ENCODE peak calls at places on chromosomes 12 and 14, in six cellular contexts. U is activated T-cell treated with anti-CD3 and anti-CD28 coated beads, Interleukin-2, amount 50 U/mL, for 4 hours; A is occipital lobe; D is HEK293T; P is astrocyte; O is left ventricle myocardium inferior. M is an unnamed sample.

GRCh38 chr12:82874935-82875334 is 188.2 kb downstream of the TMTC2 start:
- DNase-seq in U (no peak), A (no peak), D (no peak), P (peak; percentile 61), O (no peak), M (no peak)

GRCh38 chr12:108337235-108338223 is 1.6 kb downstream of the CMKLR1 start:
- DNase-seq in U (no peak), A (no peak), D (peak; percentile 60), P (no peak), O (no peak), M (no peak)

GRCh38 chr12:92570056-92570753 is 132.6 kb upstream of the PLEKHG7 start:
- DNase-seq in U (peak; percentile 34), A (peak; percentile 38), D (peak; percentile 43), P (peak; percentile 55), O (no peak), M (peak; percentile 41)

GRCh38 chr14:104554608-104555401 is 24.8 kb upstream of the C14orf180 start:
- DNase-seq in U (no peak), A (no peak), D (no peak), P (no peak), O (peak; percentile 13), M (no peak)

GRCh38 chr12:96399081-96399918 is 939 bp downstream of the CDK17 start:
- DNase-seq in U (peak; percentile 78), A (peak; percentile 77), D (peak; percentile 34), P (peak; percentile 39), O (peak; percentile 81), M (peak; percentile 84)

GRCh38 chr12:79614730-79615129 is 76.0 kb downstream of the PAWR start:
- DNase-seq in U (no peak), A (no peak), D (peak; percentile 40), P (peak; percentile 22), O (no peak), M (no peak)

GRCh38 chr14:104843006-104843405 is 22.1 kb upstream of the CEP170B start:
- DNase-seq in U (no peak), A (no peak), D (no peak), P (no peak), O (no peak), M (peak; percentile 6)

GRCh38 chr14:94575730-94576585 is 5.3 kb upstream of the SERPINA5 start:
- DNase-seq in U (no peak), A (no peak), D (no peak), P (peak; percentile 94), O (no peak), M (no peak)

GRCh38 chr12:107448198-107448597 is 237.4 kb upstream of the PWP1 start:
- DNase-seq in U (no peak), A (no peak), D (peak; percentile 47), P (no peak), O (no peak), M (no peak)

GRCh38 chr12:50186667-50187066 is 19.5 kb upstream of the CERS5 start:
- DNase-seq in U (no peak), A (no peak), D (no peak), P (peak; percentile 74), O (no peak), M (no peak)

GRCh38 chr12:57750561-57751431 is 1.3 kb downstream of the CDK4 start:
- DNase-seq in U (no peak), A (no peak), D (no peak), P (no peak), O (no peak), M (no peak)

GRCh38 chr14:54329082-54329695 is 67.6 kb upstream of the CDKN3 start:
- DNase-seq in U (no peak), A (no peak), D (peak; percentile 77), P (peak; percentile 56), O (peak; percentile 19), M (peak; percentile 34)

GRCh38 chr12:87160848-87161601 is 868.2 kb downstream of the C12orf50 start:
- DNase-seq in U (no peak), A (no peak), D (no peak), P (no peak), O (no peak), M (no peak)

GRCh38 chr14:23421594-23421993 is 13.5 kb upstream of the MYH6 start:
- DNase-seq in U (no peak), A (no peak), D (no peak), P (no peak), O (no peak), M (no peak)

GRCh38 chr14:22555573-22556011 is 33.4 kb downstream of the DAD1 start:
- DNase-seq in U (peak; percentile 63), A (no peak), D (no peak), P (peak; percentile 64), O (no peak), M (no peak)

GRCh38 chr12:25806271-25806670 is 152.2 kb upstream of the RASSF8 start:
- DNase-seq in U (no peak), A (no peak), D (no peak), P (peak; percentile 59), O (no peak), M (no peak)

GRCh38 chr12:16218934-16219718 is 58.4 kb downstream of the SLC15A5 start:
- DNase-seq in U (no peak), A (no peak), D (no peak), P (no peak), O (no peak), M (no peak)

GRCh38 chr12:27635349-27635972 is 60.8 kb upstream of the REP15 start:
- DNase-seq in U (no peak), A (no peak), D (peak; percentile 41), P (peak; percentile 45), O (no peak), M (no peak)

GRCh38 chr14:56331815-56332214 is 213.6 kb downstream of the PELI2 start:
- DNase-seq in U (no peak), A (no peak), D (no peak), P (peak; percentile 39), O (no peak), M (no peak)

GRCh38 chr14:27881646-27882045 is 884.9 kb upstream of the FOXG1 start:
- DNase-seq in U (no peak), A (no peak), D (no peak), P (no peak), O (no peak), M (no peak)

GRCh38 chr12:121949643-121950397 is 31.4 kb downstream of the CFAP251 start:
- DNase-seq in U (no peak), A (no peak), D (no peak), P (peak; percentile 95), O (no peak), M (no peak)

GRCh38 chr12:22124987-22125386 is 79.0 kb downstream of the CMAS start:
- DNase-seq in U (no peak), A (no peak), D (no peak), P (no peak), O (no peak), M (no peak)

GRCh38 chr14:42222924-42223471 is 616.3 kb downstream of the LRFN5 start:
- DNase-seq in U (no peak), A (peak; percentile 18), D (no peak), P (peak; percentile 76), O (no peak), M (no peak)

GRCh38 chr12:95605087-95605486 is 53.8 kb upstream of the USP44 start:
- DNase-seq in U (no peak), A (no peak), D (no peak), P (peak; percentile 75), O (no peak), M (no peak)